ENCODE peak calls at places on chromosomes 16 and 17, in seven cellular contexts. U is IMR-90, F is neuronal stem cell, D is mesendoderm, I is H9, H is trophoblast cell, P is mesenchymal stem cell. E is an unnamed sample.

GRCh38 chr16:19517424-19518089 is 4.3 kb downstream of the GDE1 start:
- DNase-seq in U (peak; percentile 42), F (no peak), D (no peak), I (no peak), H (no peak), P (peak; percentile 80), E (no peak)

GRCh38 chr17:66679631-66680517 is 155.0 kb upstream of the CACNG5 start:
- DNase-seq in U (no peak), F (no peak), D (no peak), I (no peak), H (no peak), P (no peak), E (no peak)

GRCh38 chr17:40605301-40605700 is 40.0 kb upstream of the CCR7 start:
- DNase-seq in U (no peak), F (no peak), D (no peak), I (no peak), H (no peak), P (no peak), E (no peak)

GRCh38 chr17:45190503-45191282 is 29.0 kb downstream of the HEXIM2 start:
- DNase-seq in U (no peak), F (no peak), D (no peak), I (no peak), H (no peak), P (no peak), E (no peak)

GRCh38 chr16:7270823-7271222 is 61.8 kb upstream of the RBFOX1 start:
- DNase-seq in U (no peak), F (no peak), D (no peak), I (no peak), H (no peak), P (no peak), E (no peak)

GRCh38 chr17:71335212-71335611 is 785.6 kb upstream of the SOX9 start:
- DNase-seq in U (no peak), F (no peak), D (no peak), I (no peak), H (no peak), P (no peak), E (no peak)

GRCh38 chr17:81391964-81392908 is 3.0 kb upstream of the BAHCC1 start:
- DNase-seq in U (peak; percentile 52), F (no peak), D (no peak), I (no peak), H (no peak), P (peak; percentile 81), E (peak; percentile 53)

GRCh38 chr16:10080031-10080772 is 102.0 kb downstream of the GRIN2A start:
- DNase-seq in U (no peak), F (no peak), D (peak; percentile 81), I (no peak), H (peak; percentile 60), P (peak; percentile 68), E (no peak)

GRCh38 chr16:9603316-9603715 is 511.9 kb downstream of the HAPSTR1 start:
- DNase-seq in U (no peak), F (no peak), D (no peak), I (no peak), H (no peak), P (no peak), E (no peak)

GRCh38 chr17:44922746-44923470 is 7.6 kb upstream of the GFAP start:
- DNase-seq in U (no peak), F (no peak), D (no peak), I (no peak), H (no peak), P (no peak), E (no peak)

GRCh38 chr16:2015117-2015946 is 4.3 kb upstream of the NPW start:
- DNase-seq in U (peak; percentile 47), F (no peak), D (no peak), I (no peak), H (no peak), P (peak; percentile 60), E (no peak)

GRCh38 chr16:56354016-56354415 is 71.3 kb downstream of the AMFR start:
- DNase-seq in U (no peak), F (no peak), D (no peak), I (peak; percentile 10), H (no peak), P (no peak), E (no peak)

GRCh38 chr16:89923640-89924297 is 627 bp downstream of the TUBB3 start:
- DNase-seq in U (no peak), F (peak; percentile 59), D (peak; percentile 46), I (peak; percentile 65), H (no peak), P (peak; percentile 41), E (no peak)

GRCh38 chr17:11917415-11917814 is 79.9 kb downstream of the ZNF18 start:
- DNase-seq in U (no peak), F (no peak), D (no peak), I (no peak), H (no peak), P (no peak), E (no peak)

GRCh38 chr17:11925271-11926021 is 71.8 kb downstream of the ZNF18 start:
- DNase-seq in U (no peak), F (no peak), D (peak; percentile 75), I (no peak), H (no peak), P (no peak), E (no peak)

GRCh38 chr17:11922634-11923033 is 74.6 kb downstream of the ZNF18 start:
- DNase-seq in U (no peak), F (no peak), D (no peak), I (no peak), H (no peak), P (no peak), E (no peak)

GRCh38 chr17:11921296-11921695 is 76.0 kb downstream of the ZNF18 start:
- DNase-seq in U (no peak), F (no peak), D (no peak), I (no peak), H (peak; percentile 19), P (no peak), E (no peak)
- H2AK5ac ChIP-seq in U (no peak overlapping the region), F (no peak overlapping the region), D (no peak overlapping the region), I (no peak overlapping the region), H (no peak overlapping the region), P (no peak overlapping the region), E (no peak overlapping the region)

DNA sequence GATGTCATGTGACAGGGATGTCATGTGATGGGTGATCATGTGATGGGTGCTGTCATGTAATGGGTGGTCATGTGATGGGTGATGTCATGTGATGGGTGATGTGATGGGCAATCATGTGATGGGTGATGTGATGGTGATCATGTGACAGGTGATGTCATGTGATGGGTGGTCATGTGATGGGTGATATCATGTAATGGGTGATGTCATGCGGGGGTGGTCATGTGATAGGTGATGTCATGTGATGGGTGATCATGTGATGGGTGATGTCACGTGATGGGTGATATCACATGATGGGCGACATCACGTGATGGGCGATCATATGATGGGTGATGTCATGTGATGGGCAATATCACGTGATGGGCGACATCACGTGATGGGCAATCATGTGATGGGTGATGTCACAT is 16.6 kb downstream of the CD300LB start:
- DNase-seq in U (no peak), F (no peak), D (no peak), I (no peak), H (no peak), P (no peak), E (no peak)
- H2BK5ac ChIP-seq in U (no peak overlapping the region), F (no peak overlapping the region), D (no peak overlapping the region), I (no peak overlapping the region), H (no peak overlapping the region), P (no peak overlapping the region), E (no peak overlapping the region)

GRCh38 chr16:48524348-48525200 is 85.4 kb downstream of the N4BP1 start:
- DNase-seq in U (no peak), F (no peak), D (peak; percentile 29), I (no peak), H (peak; percentile 57), P (no peak), E (no peak)
- H2AK5ac ChIP-seq in U (no peak overlapping the region), F (no peak overlapping the region), D (no peak overlapping the region), I (no peak overlapping the region), H (no peak overlapping the region), P (no peak overlapping the region), E (no peak overlapping the region)

GRCh38 chr17:57458718-57459285 is 202.5 kb downstream of the MSI2 start:
- DNase-seq in U (no peak), F (no peak), D (no peak), I (no peak), H (no peak), P (no peak), E (no peak)
- H2BK5ac ChIP-seq in U (no peak overlapping the region), F (no peak overlapping the region), D (no peak overlapping the region), I (no peak overlapping the region), H (no peak overlapping the region), P (no peak overlapping the region), E (no peak overlapping the region)